ENCODE peak calls at places on chromosomes 11 and 22, in six cellular contexts. V, I, L, W, Z and D are unnamed samples.
A peak's percentile ranks its signal among the peaks of the same experiment; 100 is the strongest.

GRCh38 chr22:44031111-44031963 is 7.2 kb downstream of the PARVB start:
- DNase-seq in W (no peak), V (no peak), I (no peak), Z (no peak), L (no peak), D (no peak)

GRCh38 chr11:62892077-62892922 is 11.6 kb downstream of the SLC3A2 start:
- DNase-seq in L (no peak), Z (no peak), W (no peak), I (no peak), V (no peak), D (no peak)

GRCh38 chr11:35579557-35580396 is 38.5 kb upstream of the FJX1 start:
- DNase-seq in Z (no peak), L (no peak), V (no peak), I (no peak), W (no peak), D (no peak)

GRCh38 chr22:45502215-45503070 is at the start of gene FBLN1:
- DNase-seq in L (no peak), Z (no peak), W (no peak), I (no peak), V (peak; percentile 74), D (no peak)

GRCh38 chr11:129733384-129733783 is 82.3 kb upstream of the TMEM45B start:
- DNase-seq in W (no peak), L (no peak), I (peak; percentile 9), V (no peak), Z (no peak), D (no peak)

GRCh38 chr22:46104170-46104880 is 46.0 kb upstream of the PPARA start:
- DNase-seq in I (no peak), Z (no peak), V (no peak), W (no peak), L (no peak), D (no peak)

GRCh38 chr11:33064033-33064825 is 24.9 kb downstream of the TCP11L1 start:
- DNase-seq in Z (no peak), W (no peak), V (no peak), I (no peak), L (no peak), D (no peak)

GRCh38 chr11:62044639-62045121 is 77.2 kb upstream of the FTH1 start:
- DNase-seq in V (no peak), I (no peak), Z (peak; percentile 77), W (no peak), L (no peak), D (no peak)

GRCh38 chr22:42926034-42926433 is 69.0 kb upstream of the ARFGAP3 start:
- DNase-seq in L (no peak), W (no peak), Z (no peak), I (no peak), V (no peak), D (no peak)

GRCh38 chr11:16981651-16982194 is 32.5 kb downstream of the PLEKHA7 start:
- DNase-seq in L (no peak), V (peak; percentile 49), I (no peak), Z (no peak), W (no peak), D (no peak)

GRCh38 chr11:79413258-79413657 is 27.6 kb downstream of the TENM4 start:
- DNase-seq in I (peak; percentile 69), W (no peak), Z (peak; percentile 57), L (peak; percentile 95), V (peak; percentile 70), D (peak; percentile 45)

GRCh38 chr22:21034989-21035388 is 2.6 kb upstream of the SLC7A4 start:
- DNase-seq in I (no peak), Z (no peak), V (no peak), L (no peak), W (no peak), D (no peak)

GRCh38 chr22:28021998-28022660 is 103.1 kb upstream of the PITPNB start:
- DNase-seq in L (peak; percentile 61), Z (no peak), I (no peak), W (no peak), V (no peak), D (no peak)

GRCh38 chr22:25690798-25691197 is 51.2 kb upstream of the MYO18B start:
- DNase-seq in Z (no peak), I (no peak), L (no peak), V (no peak), W (no peak), D (no peak)

GRCh38 chr11:94175545-94175944 is 46.9 kb downstream of the PANX1 start:
- DNase-seq in W (no peak), L (no peak), V (no peak), I (no peak), Z (no peak), D (peak; percentile 10)

GRCh38 chr22:18035740-18036139 is 11.4 kb upstream of the MICAL3 start:
- DNase-seq in I (peak; percentile 91), L (no peak), Z (peak; percentile 41), W (peak; percentile 92), V (peak; percentile 50), D (no peak)

GRCh38 chr11:86800076-86800955 is at the start of gene PRSS23:
- DNase-seq in W (peak; percentile 78), L (peak; percentile 88), I (no peak), Z (peak; percentile 77), V (peak; percentile 64), D (no peak)

GRCh38 chr11:46524201-46524600 is 69.6 kb downstream of the AMBRA1 start:
- DNase-seq in L (no peak), W (no peak), V (no peak), Z (peak; percentile 45), I (no peak), D (no peak)

GRCh38 chr11:46521947-46522681 is 71.7 kb downstream of the AMBRA1 start:
- DNase-seq in V (no peak), I (no peak), Z (no peak), L (no peak), W (no peak), D (no peak)

GRCh38 chr11:46523290-46523689 is 70.5 kb downstream of the AMBRA1 start:
- DNase-seq in Z (no peak), L (no peak), V (no peak), I (no peak), W (no peak), D (no peak)

GRCh38 chr11:46520971-46521745 is 72.7 kb downstream of the AMBRA1 start:
- DNase-seq in V (no peak), W (no peak), L (no peak), I (no peak), Z (no peak), D (no peak)

GRCh38 chr11:46522682-46523281 is 71.0 kb downstream of the AMBRA1 start:
- DNase-seq in I (no peak), Z (no peak), L (no peak), W (no peak), V (no peak), D (no peak)
- TF ChIP-seq CTCF in I (peak; percentile 11), Z (no peak), L (no peak), W (no peak), V (no peak), D (no peak)

DNA sequence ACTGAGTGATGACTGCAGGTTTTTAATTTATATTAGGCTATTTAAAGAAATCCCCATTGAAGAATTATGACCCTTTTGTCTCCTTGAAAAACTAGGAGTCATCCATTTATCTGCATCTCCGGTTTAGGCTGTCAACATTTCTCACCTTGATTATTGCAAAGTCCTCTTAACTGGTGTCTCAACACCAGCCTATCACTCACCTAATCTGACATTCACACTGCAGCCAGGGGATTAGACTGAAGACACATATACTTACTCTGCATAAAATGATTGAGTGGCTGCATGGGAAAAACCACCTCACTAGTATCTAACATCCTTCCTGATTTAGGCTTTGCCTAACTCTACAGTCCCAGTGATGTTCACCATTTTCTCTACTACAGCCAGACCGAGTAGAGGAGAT is 649.5 kb downstream of the CNTN5 start:
- DNase-seq in L (no peak), W (no peak), Z (no peak), V (no peak), I (no peak), D (no peak)
- H3K9me3 ChIP-seq in L (no peaks in the 10 kb centered on the region), W (no peaks in the 10 kb centered on the region), Z (no peaks in the 10 kb centered on the region), V (no peaks in the 10 kb centered on the region), I (no peaks in the 10 kb centered on the region), D (no peaks in the 10 kb centered on the region)

GRCh38 chr22:19113429-19113828 is 8.8 kb downstream of the DGCR2 start:
- DNase-seq in W (no peak), Z (no peak), V (no peak), I (no peak), L (no peak), D (no peak)

GRCh38 chr22:19111584-19111983 is 10.6 kb downstream of the DGCR2 start:
- DNase-seq in Z (no peak), L (no peak), V (no peak), I (no peak), W (no peak), D (no peak)

GRCh38 chr22:19110064-19110458 is 12.2 kb downstream of the DGCR2 start:
- DNase-seq in Z (no peak), L (no peak), I (no peak), W (no peak), V (no peak), D (no peak)

GRCh38 chr22:19109198-19110063 is 12.8 kb downstream of the DGCR2 start:
- DNase-seq in V (no peak), Z (peak; percentile 52), I (no peak), L (no peak), W (no peak), D (no peak)

DNA sequence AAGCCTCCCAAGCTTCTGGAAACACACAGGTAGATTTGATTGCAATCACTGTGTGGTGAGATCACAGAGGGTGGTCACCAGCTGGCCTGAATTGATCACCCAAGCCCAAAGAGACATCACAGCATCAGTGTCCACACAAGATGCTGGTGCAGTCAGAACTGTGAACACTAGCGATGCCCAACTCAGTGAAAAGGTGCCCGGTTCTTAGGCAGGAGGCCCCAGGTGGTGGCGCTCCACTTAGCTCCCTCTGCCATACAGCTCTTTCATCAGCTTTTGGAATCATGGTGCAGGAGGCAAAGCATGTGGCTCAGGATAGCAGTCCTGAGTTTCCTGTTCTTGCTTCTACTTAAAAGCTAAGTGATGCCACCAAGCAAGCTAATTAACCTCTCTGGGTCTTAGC is 11.1 kb downstream of the DGCR2 start:
- DNase-seq in I (no peak), Z (no peak), W (no peak), L (no peak), V (no peak), D (no peak)
- TF ChIP-seq CTCF in I (no peak), Z (no peak), W (no peak), L (no peak), V (peak; percentile 33), D (no peak)

GRCh38 chr11:5240458-5240857 is 6.2 kb upstream of the HBD start:
- DNase-seq in W (no peak), I (no peak), V (no peak), Z (no peak), L (no peak), D (no peak)

GRCh38 chr11:5235364-5236095 is 1.2 kb upstream of the HBD start:
- DNase-seq in L (no peak), Z (no peak), V (no peak), W (no peak), I (no peak), D (no peak)

GRCh38 chr11:5241461-5241860 is 7.2 kb upstream of the HBD start:
- DNase-seq in L (no peak), Z (no peak), V (no peak), W (no peak), I (no peak), D (no peak)

GRCh38 chr11:5234390-5234834 is at the start of gene HBD:
- DNase-seq in V (no peak), Z (no peak), I (no peak), W (no peak), L (no peak), D (no peak)

DNA sequence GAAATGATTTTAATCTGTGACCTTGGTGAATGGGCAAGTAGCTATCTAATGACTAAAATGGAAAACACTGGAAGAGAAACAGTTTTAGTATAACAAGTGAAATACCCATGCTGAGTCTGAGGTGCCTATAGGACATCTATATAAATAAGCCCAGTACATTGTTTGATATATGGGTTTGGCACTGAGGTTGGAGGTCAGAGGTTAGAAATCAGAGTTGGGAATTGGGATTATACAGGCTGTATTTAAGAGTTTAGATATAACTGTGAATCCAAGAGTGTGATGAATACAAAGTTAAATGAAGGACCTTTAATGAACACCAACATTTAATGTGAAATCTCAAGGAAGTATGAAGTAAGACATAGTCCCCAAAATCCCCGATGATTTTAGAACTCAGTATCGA is 3.1 kb upstream of the HBD start:
- DNase-seq in I (no peak), V (no peak), L (no peak), W (no peak), Z (no peak), D (no peak)
- H3K9me3 ChIP-seq in I (no peaks in the 10 kb centered on the region), V (no peaks in the 10 kb centered on the region), L (no peaks in the 10 kb centered on the region), W (no peaks in the 10 kb centered on the region), Z (no peaks in the 10 kb centered on the region), D (no peaks in the 10 kb centered on the region)